ENCODE peak calls at places on chromosomes 7 and 10, in five cellular contexts. R is neural progenitor cell, K is IMR-90, A is bronchial epithelial cell, I is GM13977. X is an unnamed sample.

GRCh38 chr7:158406817-158407216 is 180.8 kb downstream of the PTPRN2 start:
- DNase-seq in R (no peak), K (no peak), A (no peak), I (no peak), X (no peak)

GRCh38 chr7:43108255-43109011 is 4.0 kb upstream of the HECW1 start:
- DNase-seq in R (peak; percentile 85), K (peak; percentile 39), A (peak; percentile 64), I (peak; percentile 68), X (peak; percentile 69)

GRCh38 chr7:151131284-151131621 is 36.2 kb downstream of the GBX1 start:
- DNase-seq in R (no peak), K (no peak), A (no peak), I (no peak), X (no peak)

GRCh38 chr7:836429-836828 is 4.2 kb downstream of the SUN1 start:
- DNase-seq in R (peak; percentile 48), K (peak; percentile 42), A (no peak), I (no peak), X (peak; percentile 68)

GRCh38 chr10:43595739-43596298 is 10.4 kb upstream of the ZNF485 start:
- DNase-seq in R (no peak), K (no peak), A (no peak), I (no peak), X (no peak)

GRCh38 chr7:20330176-20330796 is 414 bp upstream of the ITGB8 start:
- DNase-seq in R (peak; percentile 88), K (peak; percentile 94), A (peak; percentile 95), I (peak; percentile 81), X (peak; percentile 93)

GRCh38 chr7:82443801-82444219 is 233 bp upstream of the CACNA2D1 start:
- DNase-seq in R (peak; percentile 83), K (peak; percentile 91), A (peak; percentile 22), I (peak; percentile 60), X (peak; percentile 91)

GRCh38 chr10:73732931-73733623 is 11.1 kb upstream of the SEC24C start:
- DNase-seq in R (no peak), K (no peak), A (no peak), I (no peak), X (no peak)

GRCh38 chr10:100504101-100504500 is 15.6 kb downstream of the SEC31B start:
- DNase-seq in R (no peak), K (peak; percentile 26), A (no peak), I (no peak), X (no peak)

GRCh38 chr10:63114031-63114814 is 18.9 kb upstream of the NRBF2 start:
- DNase-seq in R (no peak), K (peak; percentile 88), A (peak; percentile 89), I (no peak), X (peak; percentile 98)

GRCh38 chr10:85124592-85124991 is 796.2 kb downstream of the CCSER2 start:
- DNase-seq in R (no peak), K (no peak), A (peak; percentile 27), I (no peak), X (peak; percentile 13)

GRCh38 chr10:95319239-95319638 is 28.4 kb upstream of the PDLIM1 start:
- DNase-seq in R (no peak), K (peak; percentile 33), A (peak; percentile 29), I (no peak), X (peak; percentile 31)

GRCh38 chr7:27359167-27359731 is 116.6 kb downstream of the EVX1 start:
- DNase-seq in R (no peak), K (no peak), A (no peak), I (no peak), X (no peak)

GRCh38 chr7:45401155-45401554 is 173.0 kb upstream of the ADCY1 start:
- DNase-seq in R (no peak), K (no peak), A (no peak), I (no peak), X (no peak)

GRCh38 chr10:31808258-31809218 is 120.1 kb downstream of the ARHGAP12 start:
- DNase-seq in R (peak; percentile 41), K (peak; percentile 80), A (peak; percentile 50), I (peak; percentile 25), X (peak; percentile 86)

GRCh38 chr10:124591123-124591495 is 129.5 kb downstream of the LHPP start:
- DNase-seq in R (no peak), K (no peak), A (no peak), I (no peak), X (no peak)

GRCh38 chr7:121282129-121282528 is 46.7 kb upstream of the WNT16 start:
- DNase-seq in R (no peak), K (no peak), A (no peak), I (no peak), X (no peak)

GRCh38 chr7:127844707-127845331 is 186.4 kb downstream of the LRRC4 start:
- DNase-seq in R (no peak), K (peak; percentile 61), A (peak; percentile 38), I (no peak), X (peak; percentile 46)

GRCh38 chr7:7944619-7945282 is 23.8 kb upstream of the GLCCI1 start:
- DNase-seq in R (peak; percentile 25), K (no peak), A (peak; percentile 76), I (peak; percentile 65), X (no peak)

GRCh38 chr7:95690367-95690947 is 81.9 kb upstream of the DYNC1I1 start:
- DNase-seq in R (peak; percentile 63), K (peak; percentile 41), A (peak; percentile 48), I (no peak), X (peak; percentile 75)

GRCh38 chr10:119933179-119933578 is 40.6 kb downstream of the SEC23IP start:
- DNase-seq in R (peak; percentile 78), K (peak; percentile 3), A (no peak), I (no peak), X (peak; percentile 19)
- TF ChIP-seq CTCF in R (peak; percentile 81), K (peak; percentile 23), A (no peak), I (peak; percentile 16), X (no peak)

GRCh38 chr7:87013136-87013840 is 46.2 kb downstream of the ELAPOR2 start:
- DNase-seq in R (no peak), K (no peak), A (no peak), I (no peak), X (no peak)

GRCh38 chr7:87016606-87017005 is 42.8 kb downstream of the ELAPOR2 start:
- DNase-seq in R (no peak), K (no peak), A (peak; percentile 16), I (no peak), X (no peak)

DNA sequence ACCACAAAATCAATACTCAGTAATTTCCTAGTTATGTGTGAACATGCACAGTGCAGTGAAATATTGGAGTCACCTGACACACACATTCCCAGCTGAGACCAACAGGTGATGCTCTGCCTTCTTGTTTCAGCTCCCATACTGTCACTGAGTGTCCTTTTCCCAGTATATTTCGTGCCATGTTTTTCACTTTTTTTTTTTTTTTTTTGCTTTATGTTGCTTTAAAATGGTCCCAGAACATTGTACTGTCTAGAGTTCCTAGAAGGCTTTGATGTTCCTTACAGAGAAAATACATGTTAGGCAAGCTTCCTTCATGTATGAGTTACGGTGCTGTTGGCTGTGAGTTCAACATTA is 45.6 kb downstream of the ELAPOR2 start:
- DNase-seq in R (no peak), K (no peak), A (no peak), I (no peak), X (no peak)
- TF ChIP-seq CTCF in R (no peak), K (no peak), A (no peak), I (no peak), X (no peak)

GRCh38 chr7:83475403-83475802 is 173.5 kb downstream of the SEMA3E start:
- DNase-seq in R (peak; percentile 52), K (no peak), A (no peak), I (no peak), X (no peak)
- TF ChIP-seq CTCF in R (peak; percentile 46), K (no peak), A (no peak), I (no peak), X (peak; percentile 17)

GRCh38 chr7:32890553-32891045 is 961 bp downstream of the KBTBD2 start:
- DNase-seq in R (peak; percentile 21), K (peak; percentile 71), A (peak; percentile 74), I (peak; percentile 56), X (peak; percentile 71)

GRCh38 chr7:32892521-32893224 is 1.1 kb upstream of the KBTBD2 start:
- DNase-seq in R (peak; percentile 69), K (peak; percentile 67), A (peak; percentile 84), I (peak; percentile 30), X (peak; percentile 81)

GRCh38 chr7:32891800-32892520 is 400 bp upstream of the KBTBD2 start:
- DNase-seq in R (peak; percentile 97), K (peak; percentile 92), A (peak; percentile 82), I (peak; percentile 91), X (peak; percentile 97)

GRCh38 chr7:32890010-32890552 is 1.5 kb downstream of the KBTBD2 start:
- DNase-seq in R (peak; percentile 12), K (peak; percentile 52), A (peak; percentile 20), I (no peak), X (peak; percentile 66)

DNA sequence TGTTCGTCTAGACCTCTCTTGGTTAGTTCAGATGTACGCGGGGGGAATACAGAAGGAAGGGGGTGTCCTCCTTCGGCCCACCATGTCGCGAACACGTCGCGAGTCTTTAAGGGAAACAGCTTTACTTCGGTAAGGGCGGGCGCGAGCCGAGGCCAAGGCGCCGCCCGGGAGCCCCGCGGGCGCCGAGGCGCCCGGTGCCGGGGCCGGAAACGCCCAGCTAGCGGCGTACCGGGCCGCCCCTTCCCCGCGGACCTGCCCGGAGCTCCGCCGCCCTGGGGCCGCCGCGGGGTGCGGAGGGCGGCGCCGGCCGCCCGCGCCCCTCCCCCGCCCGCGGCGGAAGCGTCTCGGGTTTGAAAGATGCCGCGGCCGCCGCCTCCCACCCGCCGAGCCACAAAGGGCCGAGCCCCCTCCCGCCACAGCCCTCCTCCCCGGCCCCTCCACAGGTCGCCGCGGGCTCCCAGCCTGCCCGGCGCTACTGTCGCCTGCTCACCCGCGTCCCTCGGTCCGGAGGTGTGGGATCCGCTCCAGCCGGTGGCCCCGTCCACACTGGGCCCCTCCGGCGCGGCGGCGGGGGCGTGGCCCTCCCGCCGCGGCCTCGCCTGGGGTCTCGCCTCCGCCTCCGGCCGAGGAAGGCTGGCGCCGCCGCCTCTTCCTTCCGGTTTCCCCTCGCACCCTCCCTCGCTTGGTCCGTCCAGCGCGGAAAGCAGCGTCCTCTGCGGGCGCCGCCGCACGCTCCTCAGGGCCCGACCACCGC is at the start of gene KBTBD2:
- DNase-seq in R (peak; percentile 93), K (peak; percentile 84), A (peak; percentile 59), I (peak; percentile 83), X (peak; percentile 84)
- TF ChIP-seq CTCF in R (no peak), K (peak; percentile 3), A (no peak), I (peak; percentile 31), X (no peak)

DNA sequence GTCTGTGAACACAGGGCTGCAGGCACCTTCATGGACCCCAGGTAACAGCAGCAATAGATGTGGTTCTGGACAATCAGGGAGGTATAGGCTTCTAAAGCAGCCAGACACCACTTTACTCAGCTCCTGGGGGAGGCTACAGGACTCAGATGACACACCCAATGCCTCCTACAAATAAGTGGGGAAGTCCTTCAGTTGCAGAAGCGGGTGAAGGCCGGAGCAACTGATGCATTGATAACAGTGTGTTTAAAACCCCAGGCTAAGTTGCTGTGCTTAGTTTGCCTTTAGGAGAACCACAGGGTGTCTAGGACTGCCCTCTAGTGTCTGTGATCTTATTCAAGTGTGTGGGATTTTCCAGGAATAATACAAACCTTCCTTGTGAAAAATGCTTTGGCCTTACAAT is 5.9 kb upstream of the ITGA8 start:
- DNase-seq in R (peak; percentile 72), K (peak; percentile 67), A (peak; percentile 52), I (peak; percentile 69), X (peak; percentile 72)
- TF ChIP-seq CTCF in R (peak; percentile 63), K (peak; percentile 76), A (peak; percentile 49), I (peak; percentile 48), X (peak; percentile 61)

X was measured in cardiac fibroblast.